ENCODE peak calls at places on chromosomes 4 and X, in seven cellular contexts. B is H1, C is HepG2, S is K562, T is GM12878, U is GM12891, H is SK-N-SH. W is an unnamed sample.

GRCh38 chrX:43612400-43612799 is 43.7 kb upstream of the MAOA start:
- DNase-seq in S (no peak), H (no peak), B (no peak), U (no peak), C (no peak), T (no peak), W (no peak)

GRCh38 chrX:22577181-22577580 is 304.5 kb downstream of the CBLL2 start:
- DNase-seq in T (no peak), B (no peak), U (no peak), S (no peak), C (no peak), H (no peak), W (no peak)

GRCh38 chr4:77669911-77670590 is 64.4 kb downstream of the CXCL13 start:
- DNase-seq in H (no peak), B (no peak), S (no peak), C (no peak), T (no peak), U (no peak), W (no peak)

GRCh38 chr4:179097741-179098140 is 1655.5 kb upstream of the AGA start:
- DNase-seq in T (no peak), S (peak), B (no peak), C (no peak), H (no peak), U (no peak), W (no peak)

GRCh38 chrX:80511969-80512760 is 91.9 kb downstream of the TENT5D start:
- DNase-seq in T (no peak), S (peak), H (no peak), C (no peak), B (no peak), U (no peak), W (no peak)

GRCh38 chr4:23855912-23856605 is 33.8 kb downstream of the PPARGC1A start:
- DNase-seq in H (no peak), U (no peak), C (peak), B (no peak), T (no peak), S (no peak), W (no peak)

GRCh38 chr4:124936427-124936826 is 223.9 kb upstream of the ANKRD50 start:
- DNase-seq in U (no peak), B (no peak), C (no peak), H (peak), S (no peak), T (no peak), W (no peak)

GRCh38 chr4:145183023-145183422 is 2.6 kb upstream of the OTUD4 start:
- DNase-seq in U (no peak), C (no peak), H (no peak), B (no peak), S (peak), T (no peak), W (no peak)

GRCh38 chr4:56681158-56681848 is at the start of gene HOPX:
- DNase-seq in C (no peak), S (no peak), T (peak), B (no peak), H (no peak), U (peak), W (no peak)

GRCh38 chrX:97238632-97239031 is 354.9 kb downstream of the RPA4 start:
- DNase-seq in U (no peak), S (no peak), B (no peak), H (no peak), T (no peak), C (no peak), W (no peak)

GRCh38 chrX:136768469-136769084 is 12.2 kb downstream of the ARHGEF6 start:
- DNase-seq in C (no peak), H (peak), U (no peak), T (no peak), S (peak), B (peak), W (no peak)

GRCh38 chr4:3821580-3822229 is 55.5 kb downstream of the ADRA2C start:
- DNase-seq in H (no peak), B (no peak), T (no peak), S (no peak), C (no peak), U (no peak), W (no peak)

GRCh38 chrX:115021121-115021520 is 3.7 kb upstream of the IL13RA2 start:
- DNase-seq in U (no peak), T (no peak), C (no peak), H (no peak), B (no peak), S (no peak), W (no peak)

GRCh38 chrX:7068939-7069367 is 78.6 kb upstream of the STS start:
- DNase-seq in B (no peak), T (no peak), H (peak), U (no peak), C (no peak), S (no peak), W (no peak)

GRCh38 chr4:143381171-143382118 is 44.8 kb downstream of the GAB1 start:
- DNase-seq in B (no peak), U (no peak), H (peak), C (no peak), S (peak), T (no peak), W (no peak)

GRCh38 chr4:25667931-25668557 is 12.4 kb downstream of the SLC34A2 start:
- DNase-seq in S (peak), T (no peak), C (peak), B (no peak), H (no peak), U (no peak), W (no peak)

GRCh38 chr4:102824398-102824797 is 3.0 kb downstream of the UBE2D3 start:
- DNase-seq in C (no peak), H (no peak), U (no peak), S (no peak), T (no peak), B (no peak), W (no peak)

GRCh38 chr4:68490826-68491457 is 43.7 kb downstream of the TMPRSS11E start:
- DNase-seq in C (no peak), T (no peak), B (no peak), H (no peak), S (peak), U (no peak), W (no peak)

GRCh38 chr4:42608551-42608950 is 48.4 kb downstream of the ATP8A1 start:
- DNase-seq in B (no peak), U (no peak), S (no peak), T (no peak), H (no peak), C (no peak), W (no peak)

GRCh38 chrX:133297284-133297683 is 79.1 kb upstream of the TFDP3 start:
- DNase-seq in S (no peak), B (no peak), T (no peak), H (no peak), U (no peak), C (no peak), W (no peak)

GRCh38 chr4:52507774-52508173 is 151.3 kb downstream of the USP46 start:
- DNase-seq in S (no peak), C (no peak), U (no peak), T (no peak), H (no peak), B (no peak), W (no peak)

GRCh38 chr4:43271946-43272345 is 379.4 kb downstream of the GRXCR1 start:
- DNase-seq in H (no peak), S (no peak), T (no peak), C (no peak), B (no peak), U (no peak), W (no peak)

GRCh38 chr4:157020882-157021281 is 49.3 kb upstream of the PDGFC start:
- DNase-seq in B (no peak), T (no peak), H (no peak), C (no peak), S (no peak), U (no peak), W (no peak)

GRCh38 chrX:21800344-21800770 is 39.1 kb upstream of the MBTPS2 start:
- DNase-seq in C (no peak), U (no peak), B (no peak), H (no peak), S (no peak), T (no peak), W (no peak)

GRCh38 chr4:133865606-133866327 is 335.8 kb downstream of the PABPC4L start:
- DNase-seq in H (no peak), B (no peak), S (peak), U (no peak), T (no peak), C (peak), W (no peak)

GRCh38 chr4:87179751-87180150 is 40.7 kb downstream of the KLHL8 start:
- DNase-seq in C (no peak), U (no peak), H (no peak), S (no peak), T (no peak), B (no peak), W (no peak)

GRCh38 chr4:100929753-100930152 is 411.9 kb upstream of the EMCN start:
- DNase-seq in B (no peak), U (no peak), C (no peak), H (no peak), S (no peak), T (no peak), W (no peak)

GRCh38 chrX:110414273-110414672 is 55.6 kb downstream of the RTL9 start:
- DNase-seq in C (no peak), H (no peak), B (no peak), U (no peak), S (no peak), T (no peak), W (no peak)

GRCh38 chrX:53319614-53320542 is 38.5 kb upstream of the IQSEC2 start:
- DNase-seq in S (peak), C (no peak), B (no peak), H (peak), U (no peak), T (no peak), W (no peak)

GRCh38 chr4:47654972-47655693 is 170.1 kb downstream of the ATP10D start:
- DNase-seq in B (no peak), U (no peak), S (no peak), H (no peak), T (no peak), C (no peak), W (no peak)

GRCh38 chr4:70651864-70652506 is 14.3 kb downstream of the JCHAIN start:
- DNase-seq in T (no peak), C (peak), U (no peak), B (no peak), S (peak), H (peak), W (no peak)

GRCh38 chr4:7648813-7649395 is 214.2 kb upstream of the PSAPL1 start:
- DNase-seq in S (no peak), H (no peak), T (no peak), C (no peak), B (no peak), U (no peak), W (no peak)
- TF ChIP-seq TAF1 in S (no peak), H (no peak), T (no peak), C (no peak), B (no peak), U (no peak), W (no peak)

GRCh38 chrX:45775462-45775861 is 574.8 kb upstream of the DIPK2B start:
- DNase-seq in U (no peak), C (no peak), S (no peak), T (no peak), H (no peak), B (no peak), W (no peak)
- TF ChIP-seq POLR2AphosphoS5 in U (no peak), C (no peak), S (no peak), T (no peak), H (no peak), B (no peak), W (no peak)

GRCh38 chr4:106681381-106681921 is 312.9 kb upstream of the GIMD1 start:
- DNase-seq in S (no peak), T (no peak), B (no peak), U (no peak), H (no peak), C (no peak), W (no peak)
- TF ChIP-seq TAF1 in S (no peak), T (no peak), B (no peak), U (no peak), H (no peak), C (no peak), W (no peak)

DNA sequence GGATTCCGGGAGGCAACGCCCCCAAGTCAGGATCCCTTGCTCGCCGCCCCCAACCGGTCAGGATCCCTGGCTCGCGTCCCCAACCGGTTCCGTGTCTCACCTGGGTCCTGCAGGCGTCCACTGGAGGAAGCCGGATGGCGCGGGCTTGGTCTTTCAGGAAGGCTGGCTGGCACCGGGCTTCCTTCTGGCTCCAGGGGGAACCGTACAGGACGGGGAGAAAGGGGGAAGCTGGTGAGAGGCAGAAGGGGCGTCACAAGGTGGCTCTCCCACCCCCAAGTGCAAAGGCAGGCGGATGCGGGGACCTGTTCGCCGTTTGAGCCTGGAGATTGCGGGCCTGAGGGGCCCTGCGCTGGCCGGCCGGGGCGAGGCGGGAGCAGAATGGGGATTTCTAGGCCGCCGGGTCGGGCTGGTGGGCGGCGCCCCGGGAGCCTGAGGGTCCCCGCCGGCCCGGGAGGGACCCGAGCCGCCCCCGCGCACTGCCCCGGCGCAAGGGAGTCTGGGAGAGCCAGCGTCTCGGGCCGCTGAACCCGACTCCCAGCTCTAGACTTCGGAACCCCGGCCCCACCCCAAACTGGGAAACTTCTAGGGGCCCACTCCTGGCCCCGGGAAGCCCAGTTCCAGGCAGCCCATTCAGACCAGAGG is 84.8 kb downstream of the HPRT1 start:
- DNase-seq in B (no peak), T (no peak), U (no peak), H (peak), C (no peak), S (no peak), W (no peak)
- TF ChIP-seq POLR2AphosphoS5 in B (no peak), T (no peak), U (no peak), H (no peak), C (no peak), S (no peak), W (no peak)

GRCh38 chrX:31036895-31037294 is 34.9 kb downstream of the FTHL17 start:
- DNase-seq in H (peak), B (no peak), U (no peak), C (peak), S (peak), T (no peak), W (no peak)
- TF ChIP-seq TAF1 in H (no peak), B (no peak), U (no peak), C (no peak), S (no peak), T (no peak), W (no peak)